ENCODE peak calls at places on chromosomes 5 and 9, in six cellular contexts. One of them, this sample, is unnamed.

GRCh38 chr5:119527346-119527745 is 75.0 kb downstream of the HSD17B4 start:
- DNase-seq in stomach: no peak
- DNase-seq in COR-L47: no peak
- DNase-seq in globus pallidus: no peak
- DNase-seq in activated T-cell treated with anti-CD3 and anti-CD28 coated beads, Interleukin-2, amount 50 U/mL, for 72 hours: no peak
- DNase-seq in T-helper 2 cell: no peak
- DNase-seq in this sample: no peak

GRCh38 chr5:74493426-74493825 is 147.1 kb downstream of the ENC1 start:
- DNase-seq in COR-L47: no peak
- DNase-seq in globus pallidus: no peak
- DNase-seq in T-helper 2 cell: no peak
- DNase-seq in activated T-cell treated with anti-CD3 and anti-CD28 coated beads, Interleukin-2, amount 50 U/mL, for 72 hours: no peak
- DNase-seq in stomach: no peak
- DNase-seq in this sample: no peak

GRCh38 chr9:98324801-98325200 is 69.4 kb upstream of the TBC1D2 start:
- DNase-seq in globus pallidus: no peak
- DNase-seq in COR-L47: no peak
- DNase-seq in activated T-cell treated with anti-CD3 and anti-CD28 coated beads, Interleukin-2, amount 50 U/mL, for 72 hours: no peak
- DNase-seq in stomach: no peak
- DNase-seq in T-helper 2 cell: no peak
- DNase-seq in this sample: no peak

GRCh38 chr9:33425128-33425533 is 22.3 kb downstream of the AQP3 start:
- DNase-seq in globus pallidus: no peak
- DNase-seq in COR-L47: no peak
- DNase-seq in activated T-cell treated with anti-CD3 and anti-CD28 coated beads, Interleukin-2, amount 50 U/mL, for 72 hours: no peak
- DNase-seq in stomach: no peak
- DNase-seq in T-helper 2 cell: no peak
- DNase-seq in this sample: no peak

GRCh38 chr5:53331463-53331862 is 149.0 kb upstream of the FST start:
- DNase-seq in T-helper 2 cell: no peak
- DNase-seq in COR-L47: no peak
- DNase-seq in stomach: no peak
- DNase-seq in globus pallidus: no peak
- DNase-seq in activated T-cell treated with anti-CD3 and anti-CD28 coated beads, Interleukin-2, amount 50 U/mL, for 72 hours: no peak
- DNase-seq in this sample: no peak

GRCh38 chr5:173282916-173283315 is 45.3 kb downstream of the STC2 start:
- DNase-seq in COR-L47: no peak
- DNase-seq in stomach: no peak
- DNase-seq in T-helper 2 cell: no peak
- DNase-seq in activated T-cell treated with anti-CD3 and anti-CD28 coated beads, Interleukin-2, amount 50 U/mL, for 72 hours: no peak
- DNase-seq in globus pallidus: no peak
- DNase-seq in this sample: no peak

GRCh38 chr5:96963267-96963666 is 27.4 kb downstream of the LNPEP start:
- DNase-seq in globus pallidus: peak; percentile 64
- DNase-seq in stomach: no peak
- DNase-seq in activated T-cell treated with anti-CD3 and anti-CD28 coated beads, Interleukin-2, amount 50 U/mL, for 72 hours: peak; percentile 24
- DNase-seq in COR-L47: no peak
- DNase-seq in T-helper 2 cell: no peak
- DNase-seq in this sample: no peak

GRCh38 chr5:102809033-102809432 is 53.9 kb downstream of the PAM start:
- DNase-seq in T-helper 2 cell: no peak
- DNase-seq in COR-L47: no peak
- DNase-seq in globus pallidus: no peak
- DNase-seq in activated T-cell treated with anti-CD3 and anti-CD28 coated beads, Interleukin-2, amount 50 U/mL, for 72 hours: no peak
- DNase-seq in stomach: no peak
- DNase-seq in this sample: no peak

GRCh38 chr9:136621019-136621733 is 41.5 kb upstream of the EGFL7 start:
- DNase-seq in stomach: no peak
- DNase-seq in activated T-cell treated with anti-CD3 and anti-CD28 coated beads, Interleukin-2, amount 50 U/mL, for 72 hours: no peak
- DNase-seq in COR-L47: no peak
- DNase-seq in T-helper 2 cell: no peak
- DNase-seq in globus pallidus: no peak
- DNase-seq in this sample: no peak

GRCh38 chr5:65081071-65081470 is 312.3 kb downstream of the CWC27 start:
- DNase-seq in T-helper 2 cell: no peak
- DNase-seq in globus pallidus: no peak
- DNase-seq in stomach: no peak
- DNase-seq in COR-L47: no peak
- DNase-seq in activated T-cell treated with anti-CD3 and anti-CD28 coated beads, Interleukin-2, amount 50 U/mL, for 72 hours: no peak
- DNase-seq in this sample: no peak

GRCh38 chr5:145478651-145479050 is 356.5 kb downstream of the PRELID2 start:
- DNase-seq in stomach: no peak
- DNase-seq in globus pallidus: no peak
- DNase-seq in T-helper 2 cell: no peak
- DNase-seq in activated T-cell treated with anti-CD3 and anti-CD28 coated beads, Interleukin-2, amount 50 U/mL, for 72 hours: no peak
- DNase-seq in COR-L47: no peak
- DNase-seq in this sample: no peak

GRCh38 chr5:89407053-89407452 is 524.1 kb upstream of the MEF2C start:
- DNase-seq in T-helper 2 cell: no peak
- DNase-seq in globus pallidus: no peak
- DNase-seq in COR-L47: no peak
- DNase-seq in activated T-cell treated with anti-CD3 and anti-CD28 coated beads, Interleukin-2, amount 50 U/mL, for 72 hours: no peak
- DNase-seq in stomach: no peak
- DNase-seq in this sample: no peak

GRCh38 chr5:74423383-74423782 is 217.1 kb downstream of the ENC1 start:
- DNase-seq in globus pallidus: no peak
- DNase-seq in COR-L47: no peak
- DNase-seq in activated T-cell treated with anti-CD3 and anti-CD28 coated beads, Interleukin-2, amount 50 U/mL, for 72 hours: no peak
- DNase-seq in T-helper 2 cell: no peak
- DNase-seq in stomach: no peak
- DNase-seq in this sample: no peak

GRCh38 chr5:169213479-169213878 is 87.5 kb downstream of the SLIT3 start:
- DNase-seq in stomach: no peak
- DNase-seq in globus pallidus: no peak
- DNase-seq in COR-L47: no peak
- DNase-seq in T-helper 2 cell: no peak
- DNase-seq in activated T-cell treated with anti-CD3 and anti-CD28 coated beads, Interleukin-2, amount 50 U/mL, for 72 hours: no peak
- DNase-seq in this sample: no peak